ENCODE peak calls at places on chromosomes 11 and 22, in five cellular contexts. C is IMR-90, E is SK-N-SH, F is GM12878, S is HepG2. Q is an unnamed sample.

GRCh38 chr22:27046126-27046525 is 388.7 kb downstream of the MIAT start:
- DNase-seq in C (no peak), E (peak; percentile 27), S (no peak), F (no peak), Q (no peak)

GRCh38 chr11:2527621-2528291 is 82.9 kb downstream of the KCNQ1 start:
- DNase-seq in E (no peak), S (no peak), F (no peak), C (no peak), Q (no peak)

GRCh38 chr11:29200776-29201574 is 815.9 kb downstream of the KCNA4 start:
- DNase-seq in F (no peak), C (no peak), S (no peak), E (no peak), Q (no peak)

GRCh38 chr11:62005231-62005661 is 37.8 kb upstream of the FTH1 start:
- DNase-seq in S (no peak), F (no peak), E (no peak), C (no peak), Q (no peak)

GRCh38 chr11:102157219-102157618 is 47.0 kb downstream of the YAP1 start:
- DNase-seq in F (no peak), C (peak; percentile 85), S (peak; percentile 81), E (no peak), Q (no peak)

GRCh38 chr22:37244114-37244921 is at the start of gene RAC2:
- DNase-seq in C (peak; percentile 57), S (no peak), E (peak; percentile 57), F (no peak), Q (peak; percentile 77)

GRCh38 chr22:30267382-30268302 is 991 bp upstream of the OSM start:
- DNase-seq in E (no peak), C (no peak), F (no peak), S (no peak), Q (no peak)

GRCh38 chr11:9569588-9570164 is 3.8 kb upstream of the WEE1 start:
- DNase-seq in E (no peak), C (no peak), S (no peak), F (no peak), Q (no peak)

GRCh38 chr11:122981388-122982264 is at the start of gene BSX:
- DNase-seq in F (no peak), C (peak; percentile 17), E (no peak), S (peak; percentile 4), Q (peak; percentile 59)

GRCh38 chr11:783581-784015 is 6.3 kb downstream of the CEND1 start:
- DNase-seq in S (no peak), E (peak; percentile 91), C (peak; percentile 96), F (no peak), Q (peak; percentile 63)

GRCh38 chr11:398826-399225 is 4.8 kb downstream of the PKP3 start:
- DNase-seq in E (no peak), C (no peak), S (no peak), F (no peak), Q (no peak)

GRCh38 chr11:123429851-123430735 is at the start of gene GRAMD1B:
- DNase-seq in C (peak; percentile 90), E (peak; percentile 87), F (no peak), S (no peak), Q (no peak)

DNA sequence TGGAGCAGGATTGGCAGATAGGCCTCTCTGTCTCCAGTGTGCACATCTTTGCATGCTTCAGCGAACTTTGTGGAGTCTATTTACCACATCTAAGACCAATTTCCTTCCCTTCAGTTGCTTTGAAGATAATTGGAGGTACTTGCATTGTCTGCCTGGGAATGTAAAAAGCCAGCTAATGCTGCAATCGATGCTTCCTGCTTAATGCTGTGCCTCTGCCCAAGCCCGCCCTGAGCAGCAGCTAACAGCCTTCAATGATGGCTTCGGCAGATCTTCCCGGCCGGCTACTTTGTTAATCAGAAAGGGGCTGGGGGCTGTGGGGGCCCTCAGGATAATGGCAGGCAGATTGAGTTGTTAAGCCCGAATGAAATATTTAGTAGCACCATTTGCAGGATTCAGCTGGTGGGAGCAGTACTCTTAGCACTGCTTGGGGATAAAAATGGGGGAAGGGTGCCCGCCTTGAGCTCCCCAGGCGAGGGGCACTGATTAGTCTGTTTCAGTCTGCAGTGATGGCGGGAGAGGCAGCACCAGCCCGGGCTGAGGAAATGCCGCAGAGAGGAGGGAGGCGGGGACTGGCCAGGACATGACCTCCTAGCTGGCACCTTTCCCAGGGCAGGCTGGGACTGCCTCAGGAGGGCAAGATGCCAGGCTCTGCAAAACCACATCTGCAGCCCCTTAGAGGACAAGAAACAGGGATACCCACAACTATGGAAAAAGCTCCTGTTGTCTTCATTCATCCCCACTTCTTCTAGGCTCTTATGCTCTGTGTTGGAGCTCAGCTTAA is 460.0 kb downstream of the BUD13 start:
- DNase-seq in S (no peak), C (no peak), F (no peak), E (peak; percentile 88), Q (no peak)
- TF ChIP-seq RFX5 in S (no peak), C (no peak), F (no peak), E (no peak), Q (no peak)

GRCh38 chr22:19223617-19224016 is 45.1 kb upstream of the SLC25A1 start:
- DNase-seq in F (no peak), C (no peak), E (no peak), S (no peak), Q (no peak)
- TF ChIP-seq MXI1 in F (no peak), C (no peak), E (no peak), S (no peak), Q (no peak)

GRCh38 chr11:68968306-68969255 is 12.2 kb downstream of the MRGPRD start:
- DNase-seq in S (no peak), C (no peak), F (no peak), E (no peak), Q (no peak)

GRCh38 chr11:68963779-68964178 is 17.0 kb downstream of the MRGPRD start:
- DNase-seq in E (no peak), F (no peak), S (no peak), C (peak; percentile 19), Q (no peak)

GRCh38 chr11:68969386-68969785 is 11.4 kb downstream of the MRGPRD start:
- DNase-seq in F (no peak), S (no peak), C (no peak), E (no peak), Q (no peak)

GRCh38 chr11:68966894-68967780 is 13.6 kb downstream of the MRGPRD start:
- DNase-seq in C (no peak), S (no peak), F (no peak), E (no peak), Q (no peak)

GRCh38 chr11:68965901-68966868 is 14.6 kb downstream of the MRGPRD start:
- DNase-seq in E (no peak), S (no peak), C (no peak), F (no peak), Q (no peak)
- TF ChIP-seq RFX5 in E (no peak), S (no peak), C (no peak), F (no peak), Q (no peak)

DNA sequence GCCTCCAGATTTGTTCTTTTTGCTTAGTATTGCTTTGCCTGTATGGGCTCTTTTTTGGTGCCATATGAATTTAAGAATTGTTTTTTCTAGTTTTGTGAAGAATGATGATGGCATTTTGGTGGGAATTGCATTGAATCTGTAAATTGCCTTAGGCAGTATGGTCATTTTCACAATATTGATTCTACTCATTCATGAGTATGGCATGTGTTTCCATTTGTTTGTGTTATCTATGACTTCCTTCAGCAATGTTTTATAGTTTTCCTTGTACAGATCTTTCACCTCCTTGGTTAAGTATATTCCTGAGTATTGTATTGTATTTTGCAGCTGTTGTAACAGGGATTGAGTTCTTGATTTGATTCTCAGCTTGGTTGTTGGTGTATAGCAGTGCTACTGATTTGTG is 18.3 kb upstream of the ZBED5 start:
- DNase-seq in C (peak; percentile 31), E (no peak), S (no peak), F (no peak), Q (no peak)
- TF ChIP-seq MXI1 in C (no peak), E (no peak), S (no peak), F (no peak), Q (no peak)